ENCODE peak calls at places on chromosomes 13 and 19, in nine cellular contexts. One of them, this sample, is unnamed.

GRCh38 chr13:75391432-75392100 is 90.4 kb downstream of the TBC1D4 start:
- DNase-seq in OCI-LY7: no peak
- DNase-seq in GM20000: no peak
- DNase-seq in naive thymus-derived CD8-positive, alpha-beta T cell: no peak
- DNase-seq in AG10803: no peak
- DNase-seq in colonic mucosa: no peak
- DNase-seq in AG04450: no peak
- DNase-seq in RWPE1: no peak
- DNase-seq in GM12865: no peak
- DNase-seq in this sample: no peak

GRCh38 chr13:108929532-108929931 is 300.1 kb downstream of the MYO16 start:
- DNase-seq in colonic mucosa: no peak
- DNase-seq in AG04450: no peak
- DNase-seq in RWPE1: peak
- DNase-seq in naive thymus-derived CD8-positive, alpha-beta T cell: no peak
- DNase-seq in GM20000: no peak
- DNase-seq in AG10803: peak
- DNase-seq in OCI-LY7: no peak
- DNase-seq in GM12865: no peak
- DNase-seq in this sample: no peak

GRCh38 chr13:29684441-29684840 is 89.0 kb upstream of the SLC7A1 start:
- DNase-seq in OCI-LY7: no peak
- DNase-seq in GM20000: no peak
- DNase-seq in colonic mucosa: no peak
- DNase-seq in GM12865: no peak
- DNase-seq in AG10803: peak
- DNase-seq in naive thymus-derived CD8-positive, alpha-beta T cell: no peak
- DNase-seq in AG04450: no peak
- DNase-seq in RWPE1: peak
- DNase-seq in this sample: no peak

GRCh38 chr13:95044452-95045205 is 256.6 kb downstream of the ABCC4 start:
- DNase-seq in colonic mucosa: no peak
- DNase-seq in OCI-LY7: no peak
- DNase-seq in AG10803: no peak
- DNase-seq in GM20000: no peak
- DNase-seq in RWPE1: no peak
- DNase-seq in naive thymus-derived CD8-positive, alpha-beta T cell: no peak
- DNase-seq in AG04450: no peak
- DNase-seq in GM12865: no peak
- DNase-seq in this sample: no peak

GRCh38 chr19:50567882-50568281 is 353 bp downstream of the LRRC4B start:
- DNase-seq in colonic mucosa: no peak
- DNase-seq in OCI-LY7: no peak
- DNase-seq in GM12865: no peak
- DNase-seq in AG10803: no peak
- DNase-seq in RWPE1: no peak
- DNase-seq in naive thymus-derived CD8-positive, alpha-beta T cell: no peak
- DNase-seq in AG04450: no peak
- DNase-seq in GM20000: no peak
- DNase-seq in this sample: no peak

GRCh38 chr13:83214452-83214851 is 667.8 kb downstream of the SLITRK1 start:
- DNase-seq in AG04450: no peak
- DNase-seq in OCI-LY7: no peak
- DNase-seq in GM20000: no peak
- DNase-seq in GM12865: no peak
- DNase-seq in naive thymus-derived CD8-positive, alpha-beta T cell: no peak
- DNase-seq in RWPE1: no peak
- DNase-seq in AG10803: no peak
- DNase-seq in colonic mucosa: no peak
- DNase-seq in this sample: no peak

GRCh38 chr19:13872695-13873389 is 4.1 kb upstream of the NANOS3 start:
- DNase-seq in naive thymus-derived CD8-positive, alpha-beta T cell: peak
- DNase-seq in GM12865: no peak
- DNase-seq in colonic mucosa: peak
- DNase-seq in RWPE1: no peak
- DNase-seq in GM20000: peak
- DNase-seq in AG04450: no peak
- DNase-seq in AG10803: no peak
- DNase-seq in OCI-LY7: no peak
- DNase-seq in this sample: peak

GRCh38 chr19:54448037-54448773 is 794 bp upstream of the LENG8 start:
- DNase-seq in colonic mucosa: peak
- DNase-seq in AG04450: peak
- DNase-seq in RWPE1: no peak
- DNase-seq in OCI-LY7: peak
- DNase-seq in GM12865: no peak
- DNase-seq in naive thymus-derived CD8-positive, alpha-beta T cell: no peak
- DNase-seq in AG10803: peak
- DNase-seq in GM20000: no peak
- DNase-seq in this sample: peak

GRCh38 chr19:55585658-55586339 is 5.2 kb upstream of the ZNF579 start:
- DNase-seq in GM20000: peak
- DNase-seq in naive thymus-derived CD8-positive, alpha-beta T cell: peak
- DNase-seq in RWPE1: no peak
- DNase-seq in AG10803: peak
- DNase-seq in GM12865: no peak
- DNase-seq in AG04450: peak
- DNase-seq in OCI-LY7: peak
- DNase-seq in colonic mucosa: peak
- DNase-seq in this sample: peak

GRCh38 chr13:66996503-66996902 is 233.6 kb downstream of the PCDH9 start:
- DNase-seq in AG04450: no peak
- DNase-seq in GM20000: no peak
- DNase-seq in colonic mucosa: no peak
- DNase-seq in RWPE1: no peak
- DNase-seq in OCI-LY7: no peak
- DNase-seq in AG10803: no peak
- DNase-seq in GM12865: no peak
- DNase-seq in naive thymus-derived CD8-positive, alpha-beta T cell: no peak
- DNase-seq in this sample: no peak

This sample was measured in Peyer's patch.